ENCODE peak calls at places on chromosome 13, in four cellular contexts. B is GM10248; J is PC-9; E is CD4-positive, alpha-beta T cell. A is an unnamed sample.

GRCh38 chr13:28340272-28340793 is 154.6 kb downstream of the FLT1 start:
- DNase-seq in E (no peak), J (no peak), B (no peak), A (no peak)

GRCh38 chr13:49652691-49653305 is 24.5 kb downstream of the ARL11 start:
- DNase-seq in J (peak), E (no peak), B (peak), A (peak)

GRCh38 chr13:101202590-101202989 is 213.7 kb downstream of the NALCN start:
- DNase-seq in E (no peak), B (no peak), J (no peak), A (no peak)

GRCh38 chr13:46296920-46297319 is 85.2 kb downstream of the LRRC63 start:
- DNase-seq in J (no peak), E (no peak), B (no peak), A (no peak)

GRCh38 chr13:49240017-49240416 is 7.7 kb upstream of the CDADC1 start:
- DNase-seq in B (no peak), E (peak), J (no peak), A (peak)

GRCh38 chr13:62799931-62800436 is 1384.3 kb upstream of the PCDH20 start:
- DNase-seq in B (no peak), E (no peak), J (no peak), A (no peak)

GRCh38 chr13:45807520-45808099 is 43.9 kb downstream of the SIAH3 start:
- DNase-seq in B (peak), J (peak), E (no peak), A (peak)

GRCh38 chr13:73809561-73809960 is 324.6 kb downstream of the KLF12 start:
- DNase-seq in J (no peak), E (no peak), B (no peak), A (no peak)

GRCh38 chr13:110010433-110011135 is 224.2 kb upstream of the IRS2 start:
- DNase-seq in B (no peak), J (no peak), E (no peak), A (no peak)

GRCh38 chr13:46341112-46341711 is 45.8 kb downstream of the RUBCNL start:
- DNase-seq in B (peak), J (no peak), E (no peak), A (no peak)

GRCh38 chr13:26017196-26017921 is 34.5 kb downstream of the SHISA2 start:
- DNase-seq in E (no peak), B (peak), J (no peak), A (no peak)

GRCh38 chr13:77751513-77752456 is 54.3 kb downstream of the SLAIN1 start:
- DNase-seq in E (no peak), J (peak), B (peak), A (peak)

GRCh38 chr13:66689628-66690027 is 540.5 kb downstream of the PCDH9 start:
- DNase-seq in J (no peak), B (no peak), E (no peak), A (no peak)

GRCh38 chr13:66691149-66691548 is 539.0 kb downstream of the PCDH9 start:
- DNase-seq in B (no peak), J (no peak), E (no peak), A (no peak)

GRCh38 chr13:66693656-66694055 is 536.5 kb downstream of the PCDH9 start:
- DNase-seq in E (no peak), B (no peak), J (no peak), A (no peak)

DNA sequence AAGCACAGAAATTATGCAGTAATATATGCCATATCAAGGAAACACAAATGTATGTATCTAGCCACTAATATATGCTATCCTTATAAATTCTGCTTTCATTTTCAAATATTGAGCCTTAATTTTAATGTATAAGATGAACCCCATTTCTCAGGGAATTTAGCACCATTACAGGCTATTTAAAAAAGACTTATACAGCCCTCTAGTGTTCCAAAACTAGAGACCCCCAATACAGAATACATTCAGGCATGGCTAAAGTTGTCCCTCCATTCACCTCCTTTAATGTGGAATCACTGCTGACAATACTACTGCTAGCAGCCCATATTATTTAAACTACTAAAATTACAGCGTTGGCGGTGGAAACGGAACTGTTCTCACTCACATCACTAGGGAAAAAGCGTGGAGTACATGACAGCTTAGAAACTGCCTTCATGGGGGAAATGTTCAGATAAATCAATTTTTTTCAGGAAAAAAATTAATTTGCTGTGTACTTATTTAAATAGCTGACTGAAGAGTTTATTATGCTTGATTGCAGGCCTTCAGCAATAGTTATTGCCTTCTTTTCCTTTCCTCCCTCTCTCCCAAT is 541.0 kb downstream of the PCDH9 start:
- DNase-seq in B (no peak), J (no peak), E (no peak), A (no peak)
- TF ChIP-seq CTCF in B (peak), J (no peak), E (no peak), A (no peak)

GRCh38 chr13:97364827-97365226 is 69.1 kb upstream of the RAP2A start:
- DNase-seq in B (no peak), J (no peak), E (no peak), A (no peak)
- TF ChIP-seq CTCF in B (no peak), J (no peak), E (no peak), A (no peak)

GRCh38 chr13:111514646-111515617 is 194.5 kb downstream of the TEX29 start:
- DNase-seq in J (no peak), B (no peak), E (no peak), A (no peak)
- TF ChIP-seq CTCF in J (no peak), B (no peak), E (no peak), A (no peak)

GRCh38 chr13:37947419-37948140 is 78.0 kb upstream of the TRPC4 start:
- DNase-seq in B (no peak), E (no peak), J (no peak), A (no peak)

GRCh38 chr13:37944476-37945442 is 75.2 kb upstream of the TRPC4 start:
- DNase-seq in J (no peak), B (no peak), E (no peak), A (no peak)

GRCh38 chr13:37945651-37946575 is 76.3 kb upstream of the TRPC4 start:
- DNase-seq in B (no peak), J (no peak), E (no peak), A (no peak)

DNA sequence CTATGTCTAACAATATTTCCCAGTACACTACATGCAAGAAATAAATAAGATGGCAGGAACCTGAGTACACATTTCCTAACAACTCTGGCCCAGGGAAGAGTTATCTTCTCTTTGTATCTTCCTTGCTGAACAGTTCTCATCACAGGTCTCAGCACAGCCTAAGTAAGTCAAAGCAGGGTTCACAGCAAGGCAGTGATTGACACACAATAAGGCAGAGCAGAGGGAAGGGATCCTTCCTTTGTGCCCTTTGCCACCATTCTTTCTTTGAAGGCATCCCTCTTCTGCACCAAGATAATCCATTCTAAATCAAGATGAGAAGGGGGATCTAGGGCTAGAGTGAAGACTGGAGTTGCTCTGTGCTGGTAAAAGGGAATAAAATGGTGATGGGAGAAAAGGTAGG is 73.4 kb upstream of the TRPC4 start:
- DNase-seq in B (no peak), E (no peak), J (no peak), A (no peak)
- TF ChIP-seq CTCF in B (no peak), E (no peak), J (no peak), A (no peak)

DNA sequence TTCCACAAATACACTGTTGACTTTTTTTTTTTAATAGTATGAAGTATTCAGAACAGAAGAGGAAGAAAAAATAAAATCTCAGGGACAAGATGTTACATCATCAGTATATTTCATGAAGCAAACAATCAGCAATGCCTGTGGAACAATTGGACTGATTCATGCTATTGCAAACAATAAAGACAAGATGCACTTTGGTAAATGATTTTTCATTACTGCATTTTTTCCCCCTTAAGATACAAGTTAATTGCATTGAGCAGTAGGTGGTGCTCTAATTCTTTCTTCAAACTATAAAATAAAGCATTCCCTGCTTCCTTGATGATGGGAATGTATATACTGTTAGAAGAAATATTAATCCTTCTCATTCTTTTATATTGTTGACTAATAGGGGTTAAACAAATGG is 17.1 kb downstream of the UCHL3 start:
- DNase-seq in J (peak), E (no peak), B (no peak), A (no peak)
- TF ChIP-seq CTCF in J (peak), E (no peak), B (peak), A (no peak)

GRCh38 chr13:94548382-94549240 is 47.3 kb downstream of the TGDS start:
- DNase-seq in J (no peak), B (peak), E (peak), A (peak)
- TF ChIP-seq CTCF in J (peak), B (no peak), E (no peak), A (no peak)